ENCODE peak calls at places on chromosomes 2 and 18, in five cellular contexts. P, Z, N, J and R are unnamed samples.

GRCh38 chr2:224901121-224901676 is 141.1 kb downstream of the DOCK10 start:
- DNase-seq in Z (no peak), J (no peak), N (no peak), P (no peak), R (no peak)

GRCh38 chr18:47749195-47749973 is 181.1 kb downstream of the SMAD2 start:
- DNase-seq in J (no peak), N (peak), Z (peak), P (peak), R (peak)

GRCh38 chr2:10810175-10811161 is 2.1 kb downstream of the PDIA6 start:
- DNase-seq in J (peak), N (no peak), Z (no peak), P (no peak), R (no peak)

GRCh38 chr2:41886757-41887156 is 161.1 kb upstream of the PKDCC start:
- DNase-seq in P (no peak), N (no peak), Z (no peak), J (no peak), R (peak)

GRCh38 chr2:16135913-16136310 is 195.6 kb downstream of the MYCN start:
- DNase-seq in Z (no peak), P (no peak), J (no peak), N (no peak), R (no peak)

GRCh38 chr2:39512941-39513340 is 75.9 kb upstream of the MAP4K3 start:
- DNase-seq in P (no peak), Z (no peak), N (no peak), J (no peak), R (no peak)

GRCh38 chr2:234463626-234464290 is 33.1 kb downstream of the ARL4C start:
- DNase-seq in P (no peak), Z (no peak), J (no peak), N (no peak), R (no peak)

GRCh38 chr2:197309369-197310231 is 980 bp downstream of the ANKRD44 start:
- DNase-seq in Z (no peak), N (no peak), J (no peak), P (no peak), R (no peak)

GRCh38 chr2:206368933-206369569 is 74.3 kb upstream of the ADAM23 start:
- DNase-seq in J (no peak), P (no peak), N (no peak), Z (no peak), R (no peak)

GRCh38 chr2:120251863-120252206 is 817 bp upstream of the RALB start:
- DNase-seq in Z (no peak), J (no peak), N (no peak), P (peak), R (no peak)

GRCh38 chr2:74026674-74027294 is 42.1 kb downstream of the TET3 start:
- DNase-seq in P (no peak), Z (no peak), J (no peak), N (no peak), R (no peak)

GRCh38 chr18:48003426-48004349 is 73.2 kb upstream of the SMAD2 start:
- DNase-seq in P (no peak), Z (peak), N (no peak), J (no peak), R (no peak)

GRCh38 chr2:176493221-176493825 is 224.1 kb downstream of the MTX2 start:
- DNase-seq in J (no peak), N (no peak), Z (no peak), P (no peak), R (no peak)

GRCh38 chr2:190812506-190813294 is 67.9 kb upstream of the GLS start:
- DNase-seq in P (no peak), J (no peak), N (no peak), Z (no peak), R (peak)

GRCh38 chr2:196899976-196900375 is 26.5 kb downstream of the PGAP1 start:
- DNase-seq in N (no peak), Z (no peak), P (no peak), J (no peak), R (no peak)

GRCh38 chr2:39649491-39649890 is 16.2 kb upstream of the TMEM178A start:
- DNase-seq in P (no peak), Z (no peak), N (no peak), J (no peak), R (no peak)

GRCh38 chr2:120952318-120952717 is 216.7 kb downstream of the GLI2 start:
- DNase-seq in N (no peak), Z (no peak), J (no peak), P (no peak), R (no peak)

GRCh38 chr2:5035134-5035533 is 657.0 kb upstream of the SOX11 start:
- DNase-seq in N (no peak), P (no peak), J (no peak), Z (no peak), R (no peak)

GRCh38 chr2:208820289-208820688 is 413.7 kb downstream of the PTH2R start:
- DNase-seq in J (no peak), P (no peak), Z (peak), N (no peak), R (no peak)

GRCh38 chr2:67802296-67802695 is 260.5 kb downstream of the C1D start:
- DNase-seq in Z (no peak), N (no peak), P (no peak), J (no peak), R (no peak)

GRCh38 chr2:67798536-67799160 is 264.2 kb downstream of the C1D start:
- DNase-seq in J (no peak), Z (no peak), N (no peak), P (no peak), R (no peak)

GRCh38 chr2:67802824-67803223 is 260.0 kb downstream of the C1D start:
- DNase-seq in N (no peak), J (no peak), P (no peak), Z (no peak), R (no peak)

GRCh38 chr2:67799889-67800288 is 262.9 kb downstream of the C1D start:
- DNase-seq in J (no peak), P (no peak), N (no peak), Z (no peak), R (no peak)

GRCh38 chr2:67797801-67798535 is 264.8 kb downstream of the C1D start:
- DNase-seq in P (no peak), Z (no peak), N (no peak), J (no peak), R (no peak)
- TF ChIP-seq SRF in P (no peak), Z (no peak), N (no peak), J (no peak), R (no peak)

GRCh38 chr18:78503129-78503528 is 476.5 kb upstream of the SALL3 start:
- DNase-seq in Z (no peak), J (no peak), N (no peak), P (no peak), R (no peak)

GRCh38 chr18:78501251-78501650 is 478.4 kb upstream of the SALL3 start:
- DNase-seq in J (no peak), N (no peak), Z (no peak), P (no peak), R (no peak)

GRCh38 chr18:78507217-78507616 is 472.4 kb upstream of the SALL3 start:
- DNase-seq in P (no peak), J (no peak), Z (no peak), N (no peak), R (no peak)

GRCh38 chr18:78510636-78511035 is 469.0 kb upstream of the SALL3 start:
- DNase-seq in Z (no peak), N (no peak), J (no peak), P (no peak), R (no peak)

GRCh38 chr18:78506031-78506461 is 473.6 kb upstream of the SALL3 start:
- DNase-seq in J (no peak), N (peak), Z (no peak), P (no peak), R (peak)
- TF ChIP-seq SRF in J (no peak), N (no peak), Z (no peak), P (no peak), R (no peak)

GRCh38 chr2:33229646-33230045 is 246.8 kb upstream of the RASGRP3 start:
- DNase-seq in Z (no peak), N (no peak), P (no peak), J (no peak), R (no peak)
- TF ChIP-seq SRF in Z (no peak), N (no peak), P (no peak), J (no peak), R (no peak)

GRCh38 chr18:34858188-34858587 is 148.1 kb downstream of the DTNA start:
- DNase-seq in P (no peak), Z (no peak), N (no peak), J (no peak), R (no peak)

GRCh38 chr18:34862561-34862960 is 152.5 kb downstream of the DTNA start:
- DNase-seq in Z (no peak), P (no peak), J (no peak), N (no peak), R (no peak)

GRCh38 chr18:34857310-34857709 is 147.2 kb downstream of the DTNA start:
- DNase-seq in Z (no peak), J (no peak), N (no peak), P (no peak), R (no peak)
- TF ChIP-seq SRF in Z (no peak), J (no peak), N (no peak), P (no peak), R (no peak)

GRCh38 chr18:12038082-12038660 is 55.5 kb upstream of the ANKRD62 start:
- DNase-seq in Z (no peak), P (no peak), J (no peak), N (no peak), R (no peak)
- TF ChIP-seq SRF in Z (no peak), P (no peak), J (no peak), N (no peak), R (no peak)